ENCODE peak calls at places on chromosomes 5 and 9, in ten cellular contexts. One of them, this sample, is unnamed.

GRCh38 chr9:137294684-137295312 is 7.3 kb downstream of the NRARP start:
- DNase-seq in stimulated activated CD8-positive, alpha-beta memory T cell treated with anti-CD3 and anti-CD28 coated beads, Interleukin-4, amount 100 ng/mL, for 1 hour: no peak
- DNase-seq in effector memory CD8-positive, alpha-beta T cell: no peak
- DNase-seq in LHCN-M2: no peak
- DNase-seq in hypothalamus: no peak
- DNase-seq in MV-4-11: no peak
- DNase-seq in AG08395: peak
- DNase-seq in cardiac muscle cell: peak
- DNase-seq in MM.1S: no peak
- DNase-seq in activated CD4-positive, CD25-positive, alpha-beta regulatory T cell: no peak
- DNase-seq in this sample: no peak

GRCh38 chr9:105233836-105234235 is 10.6 kb upstream of the SLC44A1 start:
- DNase-seq in effector memory CD8-positive, alpha-beta T cell: no peak
- DNase-seq in LHCN-M2: peak
- DNase-seq in MM.1S: no peak
- DNase-seq in cardiac muscle cell: peak
- DNase-seq in activated CD4-positive, CD25-positive, alpha-beta regulatory T cell: no peak
- DNase-seq in hypothalamus: no peak
- DNase-seq in AG08395: no peak
- DNase-seq in MV-4-11: no peak
- DNase-seq in stimulated activated CD8-positive, alpha-beta memory T cell treated with anti-CD3 and anti-CD28 coated beads, Interleukin-4, amount 100 ng/mL, for 1 hour: no peak
- DNase-seq in this sample: no peak

GRCh38 chr5:134436523-134437339 is 25.1 kb upstream of the CDKN2AIPNL start:
- DNase-seq in activated CD4-positive, CD25-positive, alpha-beta regulatory T cell: peak
- DNase-seq in AG08395: peak
- DNase-seq in stimulated activated CD8-positive, alpha-beta memory T cell treated with anti-CD3 and anti-CD28 coated beads, Interleukin-4, amount 100 ng/mL, for 1 hour: no peak
- DNase-seq in MV-4-11: peak
- DNase-seq in hypothalamus: no peak
- DNase-seq in LHCN-M2: peak
- DNase-seq in cardiac muscle cell: peak
- DNase-seq in effector memory CD8-positive, alpha-beta T cell: peak
- DNase-seq in MM.1S: peak
- DNase-seq in this sample: peak

GRCh38 chr5:27473300-27474053 is 435.1 kb upstream of the CDH9 start:
- DNase-seq in hypothalamus: no peak
- DNase-seq in cardiac muscle cell: no peak
- DNase-seq in effector memory CD8-positive, alpha-beta T cell: no peak
- DNase-seq in MV-4-11: peak
- DNase-seq in AG08395: no peak
- DNase-seq in activated CD4-positive, CD25-positive, alpha-beta regulatory T cell: no peak
- DNase-seq in MM.1S: no peak
- DNase-seq in stimulated activated CD8-positive, alpha-beta memory T cell treated with anti-CD3 and anti-CD28 coated beads, Interleukin-4, amount 100 ng/mL, for 1 hour: no peak
- DNase-seq in LHCN-M2: no peak
- DNase-seq in this sample: no peak

GRCh38 chr5:148482697-148483462 is 99.1 kb downstream of the FBXO38 start:
- DNase-seq in effector memory CD8-positive, alpha-beta T cell: peak
- DNase-seq in activated CD4-positive, CD25-positive, alpha-beta regulatory T cell: peak
- DNase-seq in AG08395: peak
- DNase-seq in MV-4-11: peak
- DNase-seq in stimulated activated CD8-positive, alpha-beta memory T cell treated with anti-CD3 and anti-CD28 coated beads, Interleukin-4, amount 100 ng/mL, for 1 hour: peak
- DNase-seq in cardiac muscle cell: peak
- DNase-seq in LHCN-M2: peak
- DNase-seq in hypothalamus: peak
- DNase-seq in MM.1S: peak
- DNase-seq in this sample: no peak

GRCh38 chr5:8057764-8058163 is 188.8 kb downstream of the MTRR start:
- DNase-seq in MV-4-11: no peak
- DNase-seq in stimulated activated CD8-positive, alpha-beta memory T cell treated with anti-CD3 and anti-CD28 coated beads, Interleukin-4, amount 100 ng/mL, for 1 hour: no peak
- DNase-seq in LHCN-M2: peak
- DNase-seq in activated CD4-positive, CD25-positive, alpha-beta regulatory T cell: no peak
- DNase-seq in hypothalamus: no peak
- DNase-seq in cardiac muscle cell: peak
- DNase-seq in effector memory CD8-positive, alpha-beta T cell: no peak
- DNase-seq in MM.1S: no peak
- DNase-seq in AG08395: no peak
- DNase-seq in this sample: no peak

GRCh38 chr9:114364528-114365041 is 23.2 kb downstream of the AKNA start:
- DNase-seq in AG08395: no peak
- DNase-seq in MM.1S: no peak
- DNase-seq in hypothalamus: no peak
- DNase-seq in MV-4-11: peak
- DNase-seq in stimulated activated CD8-positive, alpha-beta memory T cell treated with anti-CD3 and anti-CD28 coated beads, Interleukin-4, amount 100 ng/mL, for 1 hour: no peak
- DNase-seq in LHCN-M2: peak
- DNase-seq in cardiac muscle cell: no peak
- DNase-seq in activated CD4-positive, CD25-positive, alpha-beta regulatory T cell: no peak
- DNase-seq in effector memory CD8-positive, alpha-beta T cell: no peak
- DNase-seq in this sample: no peak

GRCh38 chr9:76690575-76691370 is 73.5 kb upstream of the PCA3 start:
- DNase-seq in effector memory CD8-positive, alpha-beta T cell: no peak
- DNase-seq in AG08395: no peak
- DNase-seq in MM.1S: no peak
- DNase-seq in stimulated activated CD8-positive, alpha-beta memory T cell treated with anti-CD3 and anti-CD28 coated beads, Interleukin-4, amount 100 ng/mL, for 1 hour: no peak
- DNase-seq in hypothalamus: no peak
- DNase-seq in activated CD4-positive, CD25-positive, alpha-beta regulatory T cell: no peak
- DNase-seq in MV-4-11: no peak
- DNase-seq in LHCN-M2: no peak
- DNase-seq in cardiac muscle cell: no peak
- DNase-seq in this sample: no peak

GRCh38 chr5:31854625-31855526 is 215.9 kb downstream of the PDZD2 start:
- DNase-seq in hypothalamus: peak
- DNase-seq in effector memory CD8-positive, alpha-beta T cell: no peak
- DNase-seq in activated CD4-positive, CD25-positive, alpha-beta regulatory T cell: no peak
- DNase-seq in AG08395: no peak
- DNase-seq in LHCN-M2: no peak
- DNase-seq in cardiac muscle cell: peak
- DNase-seq in MM.1S: no peak
- DNase-seq in MV-4-11: no peak
- DNase-seq in stimulated activated CD8-positive, alpha-beta memory T cell treated with anti-CD3 and anti-CD28 coated beads, Interleukin-4, amount 100 ng/mL, for 1 hour: no peak
- DNase-seq in this sample: peak

GRCh38 chr9:124537926-124538325 is 30.7 kb upstream of the NR5A1 start:
- DNase-seq in cardiac muscle cell: no peak
- DNase-seq in activated CD4-positive, CD25-positive, alpha-beta regulatory T cell: no peak
- DNase-seq in AG08395: no peak
- DNase-seq in hypothalamus: no peak
- DNase-seq in MM.1S: no peak
- DNase-seq in effector memory CD8-positive, alpha-beta T cell: no peak
- DNase-seq in stimulated activated CD8-positive, alpha-beta memory T cell treated with anti-CD3 and anti-CD28 coated beads, Interleukin-4, amount 100 ng/mL, for 1 hour: no peak
- DNase-seq in LHCN-M2: no peak
- DNase-seq in MV-4-11: no peak
- DNase-seq in this sample: no peak

GRCh38 chr5:147751-148150 is 43.5 kb upstream of the LRRC14B start:
- DNase-seq in AG08395: no peak
- DNase-seq in stimulated activated CD8-positive, alpha-beta memory T cell treated with anti-CD3 and anti-CD28 coated beads, Interleukin-4, amount 100 ng/mL, for 1 hour: no peak
- DNase-seq in MV-4-11: no peak
- DNase-seq in effector memory CD8-positive, alpha-beta T cell: no peak
- DNase-seq in activated CD4-positive, CD25-positive, alpha-beta regulatory T cell: no peak
- DNase-seq in LHCN-M2: no peak
- DNase-seq in MM.1S: no peak
- DNase-seq in hypothalamus: no peak
- DNase-seq in cardiac muscle cell: no peak
- DNase-seq in this sample: no peak

GRCh38 chr9:15246688-15247087 is 60.3 kb downstream of the TTC39B start:
- DNase-seq in activated CD4-positive, CD25-positive, alpha-beta regulatory T cell: no peak
- DNase-seq in effector memory CD8-positive, alpha-beta T cell: no peak
- DNase-seq in LHCN-M2: peak
- DNase-seq in cardiac muscle cell: no peak
- DNase-seq in MM.1S: no peak
- DNase-seq in MV-4-11: no peak
- DNase-seq in hypothalamus: no peak
- DNase-seq in stimulated activated CD8-positive, alpha-beta memory T cell treated with anti-CD3 and anti-CD28 coated beads, Interleukin-4, amount 100 ng/mL, for 1 hour: no peak
- DNase-seq in AG08395: no peak
- DNase-seq in this sample: no peak

GRCh38 chr5:1053391-1054017 is 44.9 kb downstream of the NKD2 start:
- DNase-seq in LHCN-M2: no peak
- DNase-seq in cardiac muscle cell: peak
- DNase-seq in effector memory CD8-positive, alpha-beta T cell: no peak
- DNase-seq in AG08395: peak
- DNase-seq in hypothalamus: no peak
- DNase-seq in stimulated activated CD8-positive, alpha-beta memory T cell treated with anti-CD3 and anti-CD28 coated beads, Interleukin-4, amount 100 ng/mL, for 1 hour: no peak
- DNase-seq in MV-4-11: no peak
- DNase-seq in MM.1S: no peak
- DNase-seq in activated CD4-positive, CD25-positive, alpha-beta regulatory T cell: no peak
- DNase-seq in this sample: no peak

GRCh38 chr9:127905788-127906191 is 6.4 kb upstream of the ST6GALNAC6 start:
- DNase-seq in cardiac muscle cell: no peak
- DNase-seq in MM.1S: no peak
- DNase-seq in MV-4-11: no peak
- DNase-seq in activated CD4-positive, CD25-positive, alpha-beta regulatory T cell: no peak
- DNase-seq in stimulated activated CD8-positive, alpha-beta memory T cell treated with anti-CD3 and anti-CD28 coated beads, Interleukin-4, amount 100 ng/mL, for 1 hour: no peak
- DNase-seq in AG08395: no peak
- DNase-seq in hypothalamus: no peak
- DNase-seq in LHCN-M2: no peak
- DNase-seq in effector memory CD8-positive, alpha-beta T cell: peak
- DNase-seq in this sample: no peak

GRCh38 chr5:17443333-17444125 is 54.5 kb upstream of the TAF11L2 start:
- DNase-seq in activated CD4-positive, CD25-positive, alpha-beta regulatory T cell: no peak
- DNase-seq in AG08395: no peak
- DNase-seq in MV-4-11: peak
- DNase-seq in cardiac muscle cell: no peak
- DNase-seq in effector memory CD8-positive, alpha-beta T cell: no peak
- DNase-seq in LHCN-M2: no peak
- DNase-seq in MM.1S: no peak
- DNase-seq in stimulated activated CD8-positive, alpha-beta memory T cell treated with anti-CD3 and anti-CD28 coated beads, Interleukin-4, amount 100 ng/mL, for 1 hour: no peak
- DNase-seq in hypothalamus: no peak
- DNase-seq in this sample: no peak

GRCh38 chr5:119368238-119368630 is 12.4 kb downstream of the TNFAIP8 start:
- DNase-seq in MM.1S: peak
- DNase-seq in effector memory CD8-positive, alpha-beta T cell: no peak
- DNase-seq in LHCN-M2: peak
- DNase-seq in hypothalamus: no peak
- DNase-seq in cardiac muscle cell: no peak
- DNase-seq in AG08395: no peak
- DNase-seq in activated CD4-positive, CD25-positive, alpha-beta regulatory T cell: no peak
- DNase-seq in MV-4-11: peak
- DNase-seq in stimulated activated CD8-positive, alpha-beta memory T cell treated with anti-CD3 and anti-CD28 coated beads, Interleukin-4, amount 100 ng/mL, for 1 hour: peak
- DNase-seq in this sample: no peak

This sample was measured in gastrocnemius medialis.